ENCODE peak calls at places on chromosomes 7 and 10, in eight cellular contexts. R is EL; Q is NCI-H460; D is activated CD8-positive, alpha-beta memory T cell treated with anti-CD3 and anti-CD28 coated beads, Interleukin-2, amount 50 U/mL, for 48 hours; H is posterior cingulate gyrus; N is stimulated activated CD4-positive, alpha-beta T cell treated with anti-CD3 and anti-CD28 coated beads, TNF-alpha, amount 100 ng/mL, for 24 hours; V is NCI-H345; Z is brain microvascular endothelial cell. A is an unnamed sample.

GRCh38 chr7:44280993-44281721 is 44.2 kb downstream of the CAMK2B start:
- DNase-seq in R (no peak), Q (no peak), D (peak), H (peak), N (no peak), V (no peak), Z (no peak), A (no peak)

GRCh38 chr7:38222481-38223096 is 44.5 kb downstream of the STARD3NL start:
- DNase-seq in R (peak), Q (peak), D (no peak), H (no peak), N (peak), V (peak), Z (peak), A (peak)

GRCh38 chr7:55590517-55591281 is 18.4 kb upstream of the VOPP1 start:
- DNase-seq in R (no peak), Q (no peak), D (no peak), H (no peak), N (no peak), V (no peak), Z (no peak), A (no peak)

GRCh38 chr10:123678376-123678775 is 12.2 kb downstream of the GPR26 start:
- DNase-seq in R (no peak), Q (no peak), D (no peak), H (no peak), N (no peak), V (no peak), Z (no peak), A (no peak)

GRCh38 chr7:36692444-36692843 is 31.9 kb downstream of the AOAH start:
- DNase-seq in R (no peak), Q (no peak), D (no peak), H (no peak), N (no peak), V (no peak), Z (no peak), A (no peak)

GRCh38 chr7:78677391-78677790 is 776.1 kb downstream of the MAGI2 start:
- DNase-seq in R (peak), Q (no peak), D (no peak), H (no peak), N (no peak), V (no peak), Z (no peak), A (no peak)

GRCh38 chr10:27072436-27073114 is 27.7 kb downstream of the ANKRD26 start:
- DNase-seq in R (no peak), Q (no peak), D (no peak), H (no peak), N (no peak), V (no peak), Z (no peak), A (no peak)

GRCh38 chr10:87850742-87851205 is 12.6 kb downstream of the KLLN start:
- DNase-seq in R (peak), Q (peak), D (no peak), H (peak), N (peak), V (peak), Z (peak), A (peak)

GRCh38 chr10:22427890-22428571 is 82.7 kb downstream of the SPAG6 start:
- DNase-seq in R (peak), Q (peak), D (no peak), H (no peak), N (no peak), V (peak), Z (peak), A (peak)

GRCh38 chr7:107969856-107970255 is 33.1 kb downstream of the LAMB1 start:
- DNase-seq in R (no peak), Q (no peak), D (no peak), H (no peak), N (no peak), V (no peak), Z (no peak), A (no peak)

GRCh38 chr10:100784126-100784525 is 38.7 kb downstream of the PAX2 start:
- DNase-seq in R (no peak), Q (no peak), D (no peak), H (no peak), N (no peak), V (no peak), Z (no peak), A (no peak)

GRCh38 chr10:123165445-123166072 is 11.4 kb downstream of the BUB3 start:
- DNase-seq in R (no peak), Q (no peak), D (no peak), H (no peak), N (no peak), V (no peak), Z (no peak), A (no peak)

GRCh38 chr7:100586266-100587025 is at the start of gene FBXO24:
- DNase-seq in R (peak), Q (peak), D (peak), H (peak), N (peak), V (peak), Z (peak), A (peak)

GRCh38 chr10:5629789-5630436 is 36.5 kb downstream of the ASB13 start:
- DNase-seq in R (peak), Q (peak), D (peak), H (peak), N (peak), V (peak), Z (peak), A (peak)

GRCh38 chr7:128164061-128164954 is 76.8 kb upstream of the LEP start:
- DNase-seq in R (peak), Q (no peak), D (peak), H (peak), N (no peak), V (no peak), Z (peak), A (no peak)

GRCh38 chr10:101140950-101141621 is 10.0 kb downstream of the TLX1 start:
- DNase-seq in R (no peak), Q (no peak), D (no peak), H (no peak), N (no peak), V (no peak), Z (no peak), A (no peak)

GRCh38 chr7:50304158-50304910 is at the start of gene IKZF1:
- DNase-seq in R (no peak), Q (no peak), D (peak), H (no peak), N (no peak), V (peak), Z (no peak), A (no peak)

GRCh38 chr10:71025535-71025934 is 137.2 kb upstream of the PCBD1 start:
- DNase-seq in R (no peak), Q (no peak), D (no peak), H (no peak), N (no peak), V (no peak), Z (no peak), A (no peak)

GRCh38 chr7:2760098-2760889 is 72.3 kb downstream of the AMZ1 start:
- DNase-seq in R (peak), Q (peak), D (no peak), H (peak), N (no peak), V (peak), Z (peak), A (peak)

GRCh38 chr10:49404321-49404878 is 8.5 kb upstream of the DRGX start:
- DNase-seq in R (no peak), Q (no peak), D (no peak), H (no peak), N (no peak), V (no peak), Z (no peak), A (no peak)

GRCh38 chr7:44534501-44534900 is 6.6 kb downstream of the NPC1L1 start:
- DNase-seq in R (peak), Q (peak), D (peak), H (no peak), N (peak), V (peak), Z (no peak), A (no peak)

GRCh38 chr10:31399631-31400030 is 80.6 kb downstream of the ZEB1 start:
- DNase-seq in R (no peak), Q (no peak), D (no peak), H (peak), N (no peak), V (no peak), Z (no peak), A (no peak)

GRCh38 chr10:60446070-60446833 is 56.6 kb upstream of the ANK3 start:
- DNase-seq in R (no peak), Q (no peak), D (no peak), H (no peak), N (no peak), V (no peak), Z (no peak), A (no peak)

GRCh38 chr10:72353028-72353962 is 1.4 kb downstream of the DNAJB12 start:
- DNase-seq in R (peak), Q (no peak), D (no peak), H (no peak), N (no peak), V (no peak), Z (peak), A (no peak)

GRCh38 chr7:99244942-99245341 is 27.7 kb upstream of the MYH16 start:
- DNase-seq in R (peak), Q (no peak), D (no peak), H (no peak), N (no peak), V (no peak), Z (peak), A (no peak)

GRCh38 chr7:24216576-24217116 is 67.3 kb upstream of the NPY start:
- DNase-seq in R (peak), Q (no peak), D (no peak), H (no peak), N (no peak), V (no peak), Z (no peak), A (no peak)

GRCh38 chr7:130486114-130486962 is 5.5 kb upstream of the MEST start:
- DNase-seq in R (no peak), Q (no peak), D (peak), H (peak), N (peak), V (peak), Z (no peak), A (peak)

GRCh38 chr10:132837905-132838304 is 52.0 kb upstream of the NKX6-2 start:
- DNase-seq in R (no peak), Q (no peak), D (no peak), H (no peak), N (no peak), V (no peak), Z (no peak), A (no peak)

GRCh38 chr7:127792528-127793342 is 140.7 kb downstream of the SND1 start:
- DNase-seq in R (no peak), Q (peak), D (peak), H (no peak), N (no peak), V (no peak), Z (no peak), A (peak)

GRCh38 chr7:132739271-132739955 is 163.1 kb upstream of the PLXNA4 start:
- DNase-seq in R (peak), Q (peak), D (no peak), H (peak), N (no peak), V (no peak), Z (peak), A (no peak)

GRCh38 chr7:106736508-106737201 is 75.7 kb upstream of the CCDC71L start:
- DNase-seq in R (peak), Q (peak), D (no peak), H (no peak), N (peak), V (peak), Z (peak), A (peak)

GRCh38 chr10:47027812-47028260 is 116.6 kb downstream of the PTPN20 start:
- DNase-seq in R (no peak), Q (no peak), D (no peak), H (no peak), N (no peak), V (no peak), Z (no peak), A (no peak)

GRCh38 chr7:166370-167060 is 25.9 kb upstream of the FAM20C start:
- DNase-seq in R (no peak), Q (no peak), D (no peak), H (no peak), N (no peak), V (no peak), Z (no peak), A (no peak)

A was measured in NCI-H1417.